ENCODE peak calls at places on chromosome 3, in nine cellular contexts. One of them, this sample, is unnamed.

GRCh38 chr3:15819043-15819442 is 21.3 kb upstream of the ANKRD28 start:
- DNase-seq in Right ventricle myocardium inferior: no peak
- DNase-seq in LoVo: no peak
- DNase-seq in NCI-H1694 treated with DMSO at 0.1 percent for 48 hours: no peak
- DNase-seq in nucleus accumbens: no peak
- DNase-seq in stimulated activated CD4-positive, alpha-beta T cell treated with anti-CD3 and anti-CD28 coated beads, TNF-alpha, amount 100 ng/mL, for 4 hours: no peak
- DNase-seq in lower lobe of right lung: no peak
- DNase-seq in GM03348: no peak
- DNase-seq in CD4-positive, alpha-beta T cell: no peak
- DNase-seq in this sample: no peak

GRCh38 chr3:15300318-15301078 is 31.9 kb downstream of the SH3BP5 start:
- DNase-seq in NCI-H1694 treated with DMSO at 0.1 percent for 48 hours: no peak
- DNase-seq in nucleus accumbens: no peak
- DNase-seq in Right ventricle myocardium inferior: no peak
- DNase-seq in GM03348: peak
- DNase-seq in stimulated activated CD4-positive, alpha-beta T cell treated with anti-CD3 and anti-CD28 coated beads, TNF-alpha, amount 100 ng/mL, for 4 hours: no peak
- DNase-seq in CD4-positive, alpha-beta T cell: no peak
- DNase-seq in lower lobe of right lung: no peak
- DNase-seq in LoVo: peak
- DNase-seq in this sample: peak

GRCh38 chr3:12902181-12902999 is 61.0 kb upstream of the RPL32 start:
- DNase-seq in GM03348: no peak
- DNase-seq in NCI-H1694 treated with DMSO at 0.1 percent for 48 hours: no peak
- DNase-seq in nucleus accumbens: no peak
- DNase-seq in LoVo: no peak
- DNase-seq in Right ventricle myocardium inferior: peak
- DNase-seq in stimulated activated CD4-positive, alpha-beta T cell treated with anti-CD3 and anti-CD28 coated beads, TNF-alpha, amount 100 ng/mL, for 4 hours: no peak
- DNase-seq in lower lobe of right lung: peak
- DNase-seq in CD4-positive, alpha-beta T cell: no peak
- DNase-seq in this sample: no peak

GRCh38 chr3:151912041-151912440 is 38.6 kb downstream of the SUCNR1 start:
- DNase-seq in Right ventricle myocardium inferior: no peak
- DNase-seq in NCI-H1694 treated with DMSO at 0.1 percent for 48 hours: no peak
- DNase-seq in lower lobe of right lung: no peak
- DNase-seq in stimulated activated CD4-positive, alpha-beta T cell treated with anti-CD3 and anti-CD28 coated beads, TNF-alpha, amount 100 ng/mL, for 4 hours: no peak
- DNase-seq in CD4-positive, alpha-beta T cell: no peak
- DNase-seq in GM03348: peak
- DNase-seq in LoVo: no peak
- DNase-seq in nucleus accumbens: no peak
- DNase-seq in this sample: no peak

GRCh38 chr3:142897807-142898206 is 8.9 kb upstream of the PCOLCE2 start:
- DNase-seq in GM03348: no peak
- DNase-seq in nucleus accumbens: no peak
- DNase-seq in CD4-positive, alpha-beta T cell: no peak
- DNase-seq in Right ventricle myocardium inferior: no peak
- DNase-seq in stimulated activated CD4-positive, alpha-beta T cell treated with anti-CD3 and anti-CD28 coated beads, TNF-alpha, amount 100 ng/mL, for 4 hours: no peak
- DNase-seq in NCI-H1694 treated with DMSO at 0.1 percent for 48 hours: peak
- DNase-seq in LoVo: no peak
- DNase-seq in lower lobe of right lung: no peak
- DNase-seq in this sample: no peak

GRCh38 chr3:45055411-45056143 is 29.5 kb downstream of the CLEC3B start:
- DNase-seq in GM03348: peak
- DNase-seq in CD4-positive, alpha-beta T cell: no peak
- DNase-seq in LoVo: no peak
- DNase-seq in lower lobe of right lung: no peak
- DNase-seq in stimulated activated CD4-positive, alpha-beta T cell treated with anti-CD3 and anti-CD28 coated beads, TNF-alpha, amount 100 ng/mL, for 4 hours: no peak
- DNase-seq in NCI-H1694 treated with DMSO at 0.1 percent for 48 hours: no peak
- DNase-seq in Right ventricle myocardium inferior: no peak
- DNase-seq in nucleus accumbens: no peak
- DNase-seq in this sample: peak

GRCh38 chr3:106943071-106943470 is 434.2 kb upstream of the CCDC54 start:
- DNase-seq in lower lobe of right lung: no peak
- DNase-seq in stimulated activated CD4-positive, alpha-beta T cell treated with anti-CD3 and anti-CD28 coated beads, TNF-alpha, amount 100 ng/mL, for 4 hours: no peak
- DNase-seq in GM03348: peak
- DNase-seq in NCI-H1694 treated with DMSO at 0.1 percent for 48 hours: no peak
- DNase-seq in Right ventricle myocardium inferior: no peak
- DNase-seq in LoVo: no peak
- DNase-seq in nucleus accumbens: no peak
- DNase-seq in CD4-positive, alpha-beta T cell: no peak
- DNase-seq in this sample: peak

GRCh38 chr3:150763122-150763840 is at the start of gene SIAH2:
- DNase-seq in NCI-H1694 treated with DMSO at 0.1 percent for 48 hours: peak
- DNase-seq in Right ventricle myocardium inferior: peak
- DNase-seq in LoVo: peak
- DNase-seq in GM03348: peak
- DNase-seq in nucleus accumbens: peak
- DNase-seq in CD4-positive, alpha-beta T cell: peak
- DNase-seq in stimulated activated CD4-positive, alpha-beta T cell treated with anti-CD3 and anti-CD28 coated beads, TNF-alpha, amount 100 ng/mL, for 4 hours: peak
- DNase-seq in lower lobe of right lung: peak
- DNase-seq in this sample: peak

GRCh38 chr3:62497156-62497555 is 123.8 kb upstream of the FEZF2 start:
- DNase-seq in CD4-positive, alpha-beta T cell: no peak
- DNase-seq in GM03348: no peak
- DNase-seq in nucleus accumbens: no peak
- DNase-seq in NCI-H1694 treated with DMSO at 0.1 percent for 48 hours: no peak
- DNase-seq in Right ventricle myocardium inferior: no peak
- DNase-seq in LoVo: no peak
- DNase-seq in stimulated activated CD4-positive, alpha-beta T cell treated with anti-CD3 and anti-CD28 coated beads, TNF-alpha, amount 100 ng/mL, for 4 hours: no peak
- DNase-seq in lower lobe of right lung: no peak
- DNase-seq in this sample: no peak

GRCh38 chr3:157107644-157108133 is 52.3 kb downstream of the CCNL1 start:
- DNase-seq in lower lobe of right lung: no peak
- DNase-seq in nucleus accumbens: no peak
- DNase-seq in CD4-positive, alpha-beta T cell: no peak
- DNase-seq in stimulated activated CD4-positive, alpha-beta T cell treated with anti-CD3 and anti-CD28 coated beads, TNF-alpha, amount 100 ng/mL, for 4 hours: no peak
- DNase-seq in Right ventricle myocardium inferior: no peak
- DNase-seq in GM03348: no peak
- DNase-seq in NCI-H1694 treated with DMSO at 0.1 percent for 48 hours: no peak
- DNase-seq in LoVo: no peak
- DNase-seq in this sample: no peak

GRCh38 chr3:174874258-174874657 is 15.1 kb downstream of the NAALADL2 start:
- DNase-seq in LoVo: no peak
- DNase-seq in stimulated activated CD4-positive, alpha-beta T cell treated with anti-CD3 and anti-CD28 coated beads, TNF-alpha, amount 100 ng/mL, for 4 hours: no peak
- DNase-seq in lower lobe of right lung: no peak
- DNase-seq in Right ventricle myocardium inferior: no peak
- DNase-seq in NCI-H1694 treated with DMSO at 0.1 percent for 48 hours: no peak
- DNase-seq in CD4-positive, alpha-beta T cell: no peak
- DNase-seq in nucleus accumbens: no peak
- DNase-seq in GM03348: no peak
- DNase-seq in this sample: no peak

GRCh38 chr3:32391643-32392529 is at the start of gene CMTM7:
- DNase-seq in GM03348: peak
- DNase-seq in NCI-H1694 treated with DMSO at 0.1 percent for 48 hours: no peak
- DNase-seq in CD4-positive, alpha-beta T cell: peak
- DNase-seq in LoVo: peak
- DNase-seq in Right ventricle myocardium inferior: peak
- DNase-seq in lower lobe of right lung: peak
- DNase-seq in stimulated activated CD4-positive, alpha-beta T cell treated with anti-CD3 and anti-CD28 coated beads, TNF-alpha, amount 100 ng/mL, for 4 hours: no peak
- DNase-seq in nucleus accumbens: no peak
- DNase-seq in this sample: no peak

GRCh38 chr3:9387322-9387655 is 10.1 kb upstream of the SETD5 start:
- DNase-seq in lower lobe of right lung: no peak
- DNase-seq in GM03348: no peak
- DNase-seq in NCI-H1694 treated with DMSO at 0.1 percent for 48 hours: no peak
- DNase-seq in stimulated activated CD4-positive, alpha-beta T cell treated with anti-CD3 and anti-CD28 coated beads, TNF-alpha, amount 100 ng/mL, for 4 hours: no peak
- DNase-seq in LoVo: no peak
- DNase-seq in nucleus accumbens: no peak
- DNase-seq in Right ventricle myocardium inferior: no peak
- DNase-seq in CD4-positive, alpha-beta T cell: no peak
- DNase-seq in this sample: no peak

GRCh38 chr3:177238661-177239216 is 41.5 kb upstream of the TBL1XR1 start:
- DNase-seq in Right ventricle myocardium inferior: no peak
- DNase-seq in LoVo: no peak
- DNase-seq in GM03348: no peak
- DNase-seq in lower lobe of right lung: no peak
- DNase-seq in stimulated activated CD4-positive, alpha-beta T cell treated with anti-CD3 and anti-CD28 coated beads, TNF-alpha, amount 100 ng/mL, for 4 hours: no peak
- DNase-seq in nucleus accumbens: no peak
- DNase-seq in CD4-positive, alpha-beta T cell: no peak
- DNase-seq in NCI-H1694 treated with DMSO at 0.1 percent for 48 hours: no peak
- DNase-seq in this sample: no peak

GRCh38 chr3:174355505-174355904 is 503.6 kb upstream of the NAALADL2 start:
- DNase-seq in nucleus accumbens: no peak
- DNase-seq in GM03348: peak
- DNase-seq in LoVo: peak
- DNase-seq in stimulated activated CD4-positive, alpha-beta T cell treated with anti-CD3 and anti-CD28 coated beads, TNF-alpha, amount 100 ng/mL, for 4 hours: no peak
- DNase-seq in CD4-positive, alpha-beta T cell: no peak
- DNase-seq in Right ventricle myocardium inferior: no peak
- DNase-seq in lower lobe of right lung: no peak
- DNase-seq in NCI-H1694 treated with DMSO at 0.1 percent for 48 hours: peak
- DNase-seq in this sample: no peak

GRCh38 chr3:130354430-130354829 is 9.0 kb downstream of the COL6A5 start:
- DNase-seq in LoVo: no peak
- DNase-seq in stimulated activated CD4-positive, alpha-beta T cell treated with anti-CD3 and anti-CD28 coated beads, TNF-alpha, amount 100 ng/mL, for 4 hours: no peak
- DNase-seq in CD4-positive, alpha-beta T cell: no peak
- DNase-seq in lower lobe of right lung: no peak
- DNase-seq in Right ventricle myocardium inferior: no peak
- DNase-seq in NCI-H1694 treated with DMSO at 0.1 percent for 48 hours: no peak
- DNase-seq in nucleus accumbens: no peak
- DNase-seq in GM03348: no peak
- DNase-seq in this sample: no peak

GRCh38 chr3:1092771-1093170 is at the start of gene CNTN6:
- DNase-seq in GM03348: no peak
- DNase-seq in stimulated activated CD4-positive, alpha-beta T cell treated with anti-CD3 and anti-CD28 coated beads, TNF-alpha, amount 100 ng/mL, for 4 hours: no peak
- DNase-seq in NCI-H1694 treated with DMSO at 0.1 percent for 48 hours: peak
- DNase-seq in nucleus accumbens: no peak
- DNase-seq in CD4-positive, alpha-beta T cell: no peak
- DNase-seq in lower lobe of right lung: no peak
- DNase-seq in LoVo: no peak
- DNase-seq in Right ventricle myocardium inferior: no peak
- DNase-seq in this sample: no peak

GRCh38 chr3:171231361-171231760 is 204.8 kb upstream of the SLC2A2 start:
- DNase-seq in LoVo: no peak
- DNase-seq in CD4-positive, alpha-beta T cell: no peak
- DNase-seq in stimulated activated CD4-positive, alpha-beta T cell treated with anti-CD3 and anti-CD28 coated beads, TNF-alpha, amount 100 ng/mL, for 4 hours: no peak
- DNase-seq in GM03348: no peak
- DNase-seq in Right ventricle myocardium inferior: no peak
- DNase-seq in NCI-H1694 treated with DMSO at 0.1 percent for 48 hours: no peak
- DNase-seq in nucleus accumbens: no peak
- DNase-seq in lower lobe of right lung: no peak
- DNase-seq in this sample: no peak

GRCh38 chr3:125052671-125053303 is 3.0 kb downstream of the HEG1 start:
- DNase-seq in nucleus accumbens: no peak
- DNase-seq in Right ventricle myocardium inferior: no peak
- DNase-seq in stimulated activated CD4-positive, alpha-beta T cell treated with anti-CD3 and anti-CD28 coated beads, TNF-alpha, amount 100 ng/mL, for 4 hours: no peak
- DNase-seq in NCI-H1694 treated with DMSO at 0.1 percent for 48 hours: no peak
- DNase-seq in LoVo: no peak
- DNase-seq in GM03348: peak
- DNase-seq in CD4-positive, alpha-beta T cell: no peak
- DNase-seq in lower lobe of right lung: no peak
- DNase-seq in this sample: peak

GRCh38 chr3:123618768-123619484 is 34.1 kb upstream of the HACD2 start:
- DNase-seq in stimulated activated CD4-positive, alpha-beta T cell treated with anti-CD3 and anti-CD28 coated beads, TNF-alpha, amount 100 ng/mL, for 4 hours: no peak
- DNase-seq in NCI-H1694 treated with DMSO at 0.1 percent for 48 hours: no peak
- DNase-seq in Right ventricle myocardium inferior: peak
- DNase-seq in lower lobe of right lung: peak
- DNase-seq in CD4-positive, alpha-beta T cell: no peak
- DNase-seq in nucleus accumbens: peak
- DNase-seq in LoVo: peak
- DNase-seq in GM03348: peak
- DNase-seq in this sample: peak

GRCh38 chr3:163327086-163327485 is 1751.2 kb downstream of the SI start:
- DNase-seq in GM03348: no peak
- DNase-seq in LoVo: no peak
- DNase-seq in CD4-positive, alpha-beta T cell: no peak
- DNase-seq in stimulated activated CD4-positive, alpha-beta T cell treated with anti-CD3 and anti-CD28 coated beads, TNF-alpha, amount 100 ng/mL, for 4 hours: no peak
- DNase-seq in lower lobe of right lung: no peak
- DNase-seq in Right ventricle myocardium inferior: no peak
- DNase-seq in nucleus accumbens: no peak
- DNase-seq in NCI-H1694 treated with DMSO at 0.1 percent for 48 hours: no peak
- DNase-seq in this sample: no peak

GRCh38 chr3:123755085-123755484 is 129.0 kb downstream of the MYLK start:
- DNase-seq in NCI-H1694 treated with DMSO at 0.1 percent for 48 hours: no peak
- DNase-seq in Right ventricle myocardium inferior: peak
- DNase-seq in nucleus accumbens: no peak
- DNase-seq in GM03348: no peak
- DNase-seq in CD4-positive, alpha-beta T cell: no peak
- DNase-seq in LoVo: peak
- DNase-seq in stimulated activated CD4-positive, alpha-beta T cell treated with anti-CD3 and anti-CD28 coated beads, TNF-alpha, amount 100 ng/mL, for 4 hours: no peak
- DNase-seq in lower lobe of right lung: peak
- DNase-seq in this sample: no peak

GRCh38 chr3:26438981-26439884 is 183.3 kb upstream of the LRRC3B start:
- DNase-seq in NCI-H1694 treated with DMSO at 0.1 percent for 48 hours: no peak
- DNase-seq in LoVo: no peak
- DNase-seq in lower lobe of right lung: no peak
- DNase-seq in Right ventricle myocardium inferior: no peak
- DNase-seq in CD4-positive, alpha-beta T cell: no peak
- DNase-seq in nucleus accumbens: no peak
- DNase-seq in GM03348: no peak
- DNase-seq in stimulated activated CD4-positive, alpha-beta T cell treated with anti-CD3 and anti-CD28 coated beads, TNF-alpha, amount 100 ng/mL, for 4 hours: no peak
- DNase-seq in this sample: no peak

GRCh38 chr3:162096874-162097273 is 600.3 kb downstream of the OTOL1 start:
- DNase-seq in NCI-H1694 treated with DMSO at 0.1 percent for 48 hours: no peak
- DNase-seq in Right ventricle myocardium inferior: no peak
- DNase-seq in lower lobe of right lung: no peak
- DNase-seq in GM03348: no peak
- DNase-seq in LoVo: no peak
- DNase-seq in stimulated activated CD4-positive, alpha-beta T cell treated with anti-CD3 and anti-CD28 coated beads, TNF-alpha, amount 100 ng/mL, for 4 hours: no peak
- DNase-seq in CD4-positive, alpha-beta T cell: no peak
- DNase-seq in nucleus accumbens: no peak
- DNase-seq in this sample: no peak

This sample was measured in skeletal muscle cell.